ENCODE peak calls at places on chromosomes 4 and X, in four cellular contexts. I is mammary epithelial cell, D is GM06990, E is AG10803. U is an unnamed sample.

GRCh38 chr4:57124145-57124544 is 14.0 kb upstream of the IGFBP7 start:
- DNase-seq in I (no peak), D (no peak), E (no peak), U (no peak)

GRCh38 chr4:76723916-76724315 is 174.0 kb downstream of the SOWAHB start:
- DNase-seq in I (peak; percentile 85), D (no peak), E (peak; percentile 92), U (no peak)

GRCh38 chr4:19844436-19844835 is 407.3 kb upstream of the SLIT2 start:
- DNase-seq in I (no peak), D (no peak), E (peak; percentile 8), U (no peak)

GRCh38 chr4:118586357-118586790 is 98.8 kb upstream of the METTL14 start:
- DNase-seq in I (no peak), D (no peak), E (peak; percentile 30), U (no peak)

GRCh38 chrX:152733261-152733975 is at the start of the genes CSAG1 and MAGEA12:
- DNase-seq in I (no peak), D (no peak), E (no peak), U (no peak)

GRCh38 chrX:148823986-148824385 is 323.6 kb downstream of the AFF2 start:
- DNase-seq in I (no peak), D (no peak), E (no peak), U (no peak)

GRCh38 chrX:15854080-15854655 is 445 bp downstream of the AP1S2 start:
- DNase-seq in I (peak; percentile 24), D (peak; percentile 72), E (no peak), U (peak; percentile 64)

GRCh38 chrX:19772306-19772705 is 115.1 kb downstream of the SH3KBP1 start:
- DNase-seq in I (no peak), D (no peak), E (peak; percentile 47), U (no peak)

GRCh38 chr4:102246416-102246815 is 98.9 kb downstream of the SLC39A8 start:
- DNase-seq in I (peak; percentile 27), D (no peak), E (no peak), U (no peak)

GRCh38 chr4:169604131-169604900 is 8.1 kb downstream of the NEK1 start:
- DNase-seq in I (peak; percentile 78), D (no peak), E (peak; percentile 74), U (no peak)

GRCh38 chr4:174086829-174087799 is 196.4 kb downstream of the FBXO8 start:
- DNase-seq in I (no peak), D (no peak), E (no peak), U (no peak)

GRCh38 chr4:69896530-69897116 is 34.2 kb upstream of the CSN1S1 start:
- DNase-seq in I (no peak), D (no peak), E (no peak), U (no peak)

GRCh38 chr4:99219479-99219878 is 433 bp upstream of the ADH6 start:
- DNase-seq in I (no peak), D (no peak), E (no peak), U (no peak)

GRCh38 chr4:912548-913279 is 19.4 kb downstream of the GAK start:
- DNase-seq in I (peak; percentile 79), D (no peak), E (no peak), U (peak; percentile 7)

GRCh38 chrX:46580613-46581012 is 7.0 kb downstream of the CHST7 start:
- DNase-seq in I (no peak), D (peak; percentile 18), E (no peak), U (no peak)

GRCh38 chrX:41561045-41561444 is 113.9 kb downstream of the NYX start:
- DNase-seq in I (peak; percentile 77), D (peak; percentile 28), E (peak; percentile 68), U (peak; percentile 65)

GRCh38 chr4:2684486-2684885 is 71.7 kb downstream of the TNIP2 start:
- DNase-seq in I (no peak), D (no peak), E (no peak), U (no peak)

GRCh38 chr4:88865051-88865450 is 167.4 kb upstream of the NAP1L5 start:
- DNase-seq in I (peak; percentile 14), D (no peak), E (no peak), U (no peak)

GRCh38 chrX:117752745-117753144 is 363.9 kb downstream of the KLHL13 start:
- DNase-seq in I (no peak), D (peak; percentile 42), E (no peak), U (no peak)

GRCh38 chr4:107966903-107967302 is 22.8 kb upstream of the HADH start:
- DNase-seq in I (no peak), D (no peak), E (no peak), U (no peak)

GRCh38 chrX:27807690-27808089 is at the start of gene MAGEB10:
- DNase-seq in I (no peak), D (no peak), E (no peak), U (no peak)

GRCh38 chr4:7510066-7510465 is 75.3 kb upstream of the PSAPL1 start:
- DNase-seq in I (no peak), D (no peak), E (no peak), U (no peak)

GRCh38 chr4:121822047-121822446 is 1.6 kb downstream of the CCNA2 start:
- DNase-seq in I (no peak), D (no peak), E (no peak), U (no peak)

GRCh38 chr4:121824950-121825349 is 1.3 kb upstream of the CCNA2 start:
- DNase-seq in I (no peak), D (no peak), E (no peak), U (no peak)

GRCh38 chr4:121824171-121824527 is 466 bp upstream of the CCNA2 start:
- DNase-seq in I (no peak), D (no peak), E (no peak), U (no peak)

GRCh38 chr4:121823505-121824170 is at the start of gene CCNA2:
- DNase-seq in I (peak; percentile 97), D (peak; percentile 89), E (peak; percentile 96), U (peak; percentile 95)

DNA sequence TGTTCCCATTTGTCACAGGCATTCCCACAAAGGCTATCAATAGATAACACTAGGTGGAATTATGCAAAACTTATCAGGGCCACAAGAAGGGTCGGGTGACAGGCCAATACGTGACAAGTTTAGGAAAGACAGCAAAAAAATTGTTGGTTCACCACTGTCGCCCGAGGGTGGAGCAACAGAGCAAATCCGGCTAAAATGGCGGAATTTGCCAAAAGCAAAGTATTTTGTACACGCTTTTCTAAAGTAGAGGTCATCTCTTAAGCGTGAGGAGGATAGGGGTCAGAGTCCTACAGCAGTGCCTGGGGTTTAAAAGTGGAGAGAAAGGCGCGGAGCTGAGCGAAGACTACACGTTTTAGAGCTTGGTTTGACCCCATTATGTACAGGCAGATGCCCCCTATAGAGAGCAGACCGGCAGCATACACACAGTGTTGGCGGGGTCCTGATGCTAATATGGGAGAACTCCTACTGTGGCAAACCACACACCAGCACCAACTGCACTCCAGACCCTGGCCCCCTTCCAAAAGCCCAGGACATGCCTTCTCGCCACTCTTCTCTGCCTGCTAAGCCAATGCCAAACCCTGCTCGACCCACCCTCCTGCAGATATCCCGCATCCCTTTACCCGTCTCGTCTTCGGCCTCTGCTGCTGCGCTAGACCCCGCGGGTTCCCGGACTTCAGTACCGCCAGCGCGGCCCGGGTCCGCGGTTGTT is 733 bp downstream of the CCNA2 start:
- DNase-seq in I (peak; percentile 10), D (no peak), E (no peak), U (no peak)
- TF ChIP-seq CTCF in I (no peak), D (peak; percentile 20), E (peak; percentile 49), U (peak; percentile 20)

GRCh38 chr4:142984871-142985585 is 138.9 kb upstream of the INPP4B start:
- DNase-seq in I (peak; percentile 16), D (no peak), E (peak; percentile 16), U (no peak)
- TF ChIP-seq CTCF in I (peak; percentile 44), D (peak; percentile 32), E (peak; percentile 48), U (peak; percentile 24)

DNA sequence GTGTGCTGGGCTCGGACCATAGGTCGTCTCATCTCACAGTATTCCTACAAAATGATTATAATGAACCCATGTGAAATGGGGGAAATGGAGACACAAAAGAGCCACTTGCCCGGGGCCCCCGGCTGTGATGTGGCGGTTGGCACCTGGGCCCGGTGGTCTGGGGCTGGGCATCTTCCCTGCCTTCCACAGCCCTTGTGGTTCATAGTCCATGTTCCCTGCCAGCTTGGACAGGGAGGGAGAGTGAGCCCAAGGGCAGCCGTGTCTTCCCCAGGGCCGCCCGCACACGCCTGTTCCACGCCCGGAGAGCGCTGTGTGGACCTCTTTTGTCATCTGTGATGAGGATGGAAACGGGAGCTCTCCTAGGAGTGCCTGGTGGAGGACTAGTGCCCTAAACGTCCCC is 5.2 kb downstream of the CPZ start:
- DNase-seq in I (no peak), D (no peak), E (no peak), U (no peak)
- TF ChIP-seq CTCF in I (no peak), D (no peak), E (no peak), U (no peak)

GRCh38 chrX:116499780-116500179 is 37.0 kb upstream of the CT83 start:
- DNase-seq in I (peak; percentile 63), D (no peak), E (peak; percentile 1), U (no peak)
- TF ChIP-seq CTCF in I (no peak), D (no peak), E (no peak), U (no peak)

GRCh38 chr4:38069271-38069760 is 109.1 kb downstream of the PTTG2 start:
- DNase-seq in I (peak; percentile 81), D (no peak), E (no peak), U (no peak)
- TF ChIP-seq CTCF in I (peak; percentile 74), D (peak; percentile 78), E (peak; percentile 25), U (no peak)

GRCh38 chrX:24294619-24295018 is 19.2 kb downstream of the SUPT20HL2 start:
- DNase-seq in I (no peak), D (no peak), E (no peak), U (no peak)
- TF ChIP-seq CTCF in I (no peak), D (peak; percentile 28), E (peak; percentile 19), U (no peak)

GRCh38 chr4:22999419-22999818 is 306.7 kb downstream of the GBA3 start:
- DNase-seq in I (no peak), D (no peak), E (peak; percentile 40), U (no peak)
- TF ChIP-seq CTCF in I (no peak), D (no peak), E (peak; percentile 35), U (no peak)

GRCh38 chr4:139919513-139919912 is 234.5 kb downstream of the MAML3 start:
- DNase-seq in I (no peak), D (no peak), E (peak; percentile 85), U (no peak)

GRCh38 chr4:139920552-139920951 is 233.4 kb downstream of the MAML3 start:
- DNase-seq in I (no peak), D (no peak), E (no peak), U (no peak)

GRCh38 chr4:139922625-139923024 is 231.4 kb downstream of the MAML3 start:
- DNase-seq in I (no peak), D (no peak), E (peak; percentile 83), U (no peak)

GRCh38 chr4:139918994-139919393 is 235.0 kb downstream of the MAML3 start:
- DNase-seq in I (no peak), D (no peak), E (peak; percentile 61), U (no peak)

DNA sequence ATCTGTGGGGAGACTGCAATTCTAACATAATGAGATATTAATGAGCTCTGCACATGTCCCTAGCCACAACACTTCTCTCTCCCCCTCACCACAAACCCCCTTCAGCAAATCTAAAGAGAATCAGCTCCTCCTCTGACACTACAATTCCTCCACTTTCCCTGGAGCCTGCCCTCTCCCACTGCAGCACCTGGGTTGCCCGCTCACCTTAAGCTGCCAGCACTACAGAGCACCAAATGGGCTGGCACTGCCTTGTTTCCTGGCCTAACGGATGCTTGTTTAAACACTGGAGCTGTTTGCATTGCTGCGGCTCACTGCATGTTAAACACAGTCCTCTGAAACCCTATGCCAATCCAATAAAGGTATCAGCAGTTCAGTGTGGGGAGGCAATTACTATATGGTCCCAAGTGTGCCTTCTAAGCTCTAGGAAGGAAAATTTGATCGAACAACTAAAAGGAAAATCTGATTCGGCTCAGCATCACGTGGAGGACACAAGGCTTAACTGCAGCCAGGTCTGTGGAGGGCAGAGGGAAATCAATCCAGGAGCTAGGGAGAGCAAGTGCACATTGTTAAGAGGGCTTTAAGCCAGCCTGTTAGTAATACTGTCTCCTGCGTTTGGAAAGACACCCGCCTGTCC is 232.3 kb downstream of the MAML3 start:
- DNase-seq in I (no peak), D (no peak), E (no peak), U (no peak)
- TF ChIP-seq CTCF in I (no peak), D (no peak), E (no peak), U (no peak)